ENCODE peak calls at places on chromosomes 13 and 19, in six cellular contexts. F is pancreas; A is NT2/D1; V is CD8-positive, alpha-beta T cell; C is HAP-1; E is tibial nerve. X is an unnamed sample.
A peak's percentile ranks its signal among the peaks of the same experiment; 100 is the strongest.

GRCh38 chr13:50366488-50367174 is 351.4 kb downstream of the KCNRG start:
- DNase-seq in F (no peak), A (no peak), V (no peak), C (no peak), E (no peak), X (no peak)

GRCh38 chr13:86193281-86193680 is 394.1 kb upstream of the SLITRK6 start:
- DNase-seq in F (no peak), A (no peak), V (no peak), C (peak; percentile 10), E (no peak), X (no peak)

GRCh38 chr19:4140237-4140711 is 13.2 kb upstream of the CREB3L3 start:
- DNase-seq in F (peak; percentile 34), A (peak; percentile 77), V (no peak), C (peak; percentile 76), E (no peak), X (no peak)

GRCh38 chr13:95182570-95183285 is 118.5 kb downstream of the ABCC4 start:
- DNase-seq in F (no peak), A (no peak), V (no peak), C (no peak), E (no peak), X (no peak)

GRCh38 chr19:43749152-43749551 is 5.6 kb downstream of the SMG9 start:
- DNase-seq in F (no peak), A (no peak), V (no peak), C (no peak), E (no peak), X (no peak)

GRCh38 chr13:111336666-111337065 is 16.2 kb downstream of the TEX29 start:
- DNase-seq in F (no peak), A (no peak), V (no peak), C (peak; percentile 1), E (no peak), X (no peak)

GRCh38 chr13:51714663-51715168 is 89.2 kb downstream of the DHRS12 start:
- DNase-seq in F (no peak), A (no peak), V (no peak), C (no peak), E (no peak), X (no peak)

GRCh38 chr13:42758515-42758914 is 22.9 kb upstream of the FAM216B start:
- DNase-seq in F (no peak), A (no peak), V (no peak), C (no peak), E (no peak), X (no peak)

GRCh38 chr13:20272104-20272503 is 40.0 kb upstream of the GJB6 start:
- DNase-seq in F (no peak), A (no peak), V (no peak), C (no peak), E (no peak), X (no peak)

GRCh38 chr13:97261254-97262015 is 39.3 kb downstream of the MBNL2 start:
- DNase-seq in F (no peak), A (no peak), V (no peak), C (no peak), E (no peak), X (no peak)

GRCh38 chr19:16325671-16326400 is 1.2 kb downstream of the KLF2 start:
- DNase-seq in F (no peak), A (no peak), V (peak; percentile 62), C (peak; percentile 30), E (no peak), X (peak; percentile 83)

GRCh38 chr13:41942462-41943094 is 18.3 kb downstream of the VWA8 start:
- DNase-seq in F (no peak), A (peak; percentile 13), V (no peak), C (peak; percentile 34), E (no peak), X (no peak)

GRCh38 chr13:27336005-27336673 is 65.5 kb downstream of the RASL11A start:
- DNase-seq in F (no peak), A (no peak), V (no peak), C (no peak), E (no peak), X (no peak)

GRCh38 chr19:50344661-50345318 is 15.6 kb upstream of the KCNC3 start:
- DNase-seq in F (no peak), A (no peak), V (no peak), C (no peak), E (no peak), X (no peak)

GRCh38 chr13:106133025-106133424 is 402.4 kb downstream of the EFNB2 start:
- DNase-seq in F (no peak), A (no peak), V (no peak), C (no peak), E (no peak), X (no peak)

GRCh38 chr19:44532819-44533218 is 3.3 kb upstream of the CEACAM20 start:
- DNase-seq in F (no peak), A (no peak), V (no peak), C (no peak), E (no peak), X (no peak)

GRCh38 chr19:17615889-17616685 is 60.6 kb downstream of the COLGALT1 start:
- DNase-seq in F (no peak), A (no peak), V (no peak), C (peak; percentile 42), E (no peak), X (no peak)

GRCh38 chr13:48976677-48977625 is 1.2 kb downstream of the FNDC3A start:
- DNase-seq in F (no peak), A (no peak), V (no peak), C (no peak), E (peak; percentile 38), X (peak; percentile 80)

GRCh38 chr13:23455401-23456185 is 22.1 kb upstream of the SACS start:
- DNase-seq in F (no peak), A (no peak), V (no peak), C (no peak), E (no peak), X (no peak)

GRCh38 chr13:104414771-104415170 is 1348.6 kb upstream of the SLC10A2 start:
- DNase-seq in F (no peak), A (no peak), V (no peak), C (no peak), E (no peak), X (no peak)

GRCh38 chr19:31102674-31103073 is 246.6 kb downstream of the TSHZ3 start:
- DNase-seq in F (no peak), A (no peak), V (no peak), C (no peak), E (no peak), X (no peak)

GRCh38 chr13:63449549-63449948 is 2033.9 kb upstream of the PCDH20 start:
- DNase-seq in F (no peak), A (no peak), V (no peak), C (no peak), E (no peak), X (no peak)

GRCh38 chr13:31878955-31879354 is 139.6 kb downstream of the RXFP2 start:
- DNase-seq in F (no peak), A (no peak), V (no peak), C (no peak), E (no peak), X (no peak)

GRCh38 chr19:45615795-45616708 is 14.0 kb upstream of the GPR4 start:
- DNase-seq in F (peak; percentile 96), A (peak; percentile 93), V (peak; percentile 34), C (peak; percentile 99), E (peak; percentile 81), X (peak; percentile 87)

DNA sequence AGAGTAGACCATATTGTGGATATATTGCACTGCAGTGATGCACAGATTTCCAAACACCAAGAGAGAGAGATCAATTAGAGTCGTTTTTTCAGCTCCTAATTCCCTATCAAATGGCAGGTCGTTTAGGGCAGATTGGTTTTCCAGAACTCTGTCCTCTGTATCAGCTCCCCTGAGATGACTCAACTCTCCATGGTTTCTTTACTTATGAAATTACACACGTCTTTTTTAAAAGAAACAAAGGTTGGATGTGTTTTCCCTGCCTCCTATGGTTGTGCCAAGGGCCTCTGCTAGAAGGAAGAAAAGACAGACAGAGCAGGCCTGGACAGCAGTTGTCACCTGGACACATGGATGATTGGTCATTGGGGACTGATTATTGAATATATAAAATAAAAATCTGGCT is 478.1 kb upstream of the NBEA start:
- DNase-seq in F (no peak), A (no peak), V (no peak), C (no peak), E (no peak), X (no peak)
- H3K4me1 ChIP-seq in F (no peaks in the 10 kb centered on the region), A (no peaks in the 10 kb centered on the region), V (no peaks in the 10 kb centered on the region), C (no peaks in the 10 kb centered on the region), E (no peaks in the 10 kb centered on the region), X (no peaks in the 10 kb centered on the region)

GRCh38 chr13:44848956-44849748 is 140.1 kb downstream of the NUFIP1 start:
- DNase-seq in F (no peak), A (no peak), V (no peak), C (no peak), E (peak; percentile 26), X (no peak)

GRCh38 chr13:44843403-44843802 is 145.9 kb downstream of the NUFIP1 start:
- DNase-seq in F (no peak), A (no peak), V (no peak), C (no peak), E (no peak), X (no peak)

GRCh38 chr13:44840131-44840530 is 149.1 kb downstream of the NUFIP1 start:
- DNase-seq in F (no peak), A (no peak), V (no peak), C (no peak), E (no peak), X (no peak)

GRCh38 chr13:44842158-44842557 is 147.1 kb downstream of the NUFIP1 start:
- DNase-seq in F (no peak), A (no peak), V (no peak), C (no peak), E (no peak), X (no peak)

DNA sequence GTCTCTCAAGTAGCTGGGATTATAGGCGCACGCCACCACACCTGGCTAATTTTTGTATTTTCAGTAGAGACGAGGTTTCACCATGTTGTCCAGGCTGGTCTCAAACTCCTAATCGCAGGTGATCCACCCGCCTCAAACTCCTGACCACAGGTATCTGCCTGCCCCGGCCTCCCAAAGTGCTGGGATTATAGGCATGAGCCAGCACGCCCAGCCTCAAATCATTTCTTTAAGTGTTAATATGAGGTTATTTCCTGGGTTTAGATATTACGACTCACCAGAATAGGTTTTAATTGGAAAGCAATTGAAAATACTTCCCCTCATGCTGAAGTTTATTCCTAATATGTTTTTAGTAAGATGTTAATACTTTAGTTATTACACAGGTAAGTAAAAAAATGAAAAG is 144.5 kb downstream of the NUFIP1 start:
- DNase-seq in F (no peak), A (no peak), V (no peak), C (no peak), E (no peak), X (no peak)
- H3K4me1 ChIP-seq in F (peaks cover 15% of the 10 kb centered on the region), A (no peaks in the 10 kb centered on the region), V (no peaks in the 10 kb centered on the region), C (peaks cover 15% of the 10 kb centered on the region), E (no peaks in the 10 kb centered on the region), X (no peaks in the 10 kb centered on the region)

DNA sequence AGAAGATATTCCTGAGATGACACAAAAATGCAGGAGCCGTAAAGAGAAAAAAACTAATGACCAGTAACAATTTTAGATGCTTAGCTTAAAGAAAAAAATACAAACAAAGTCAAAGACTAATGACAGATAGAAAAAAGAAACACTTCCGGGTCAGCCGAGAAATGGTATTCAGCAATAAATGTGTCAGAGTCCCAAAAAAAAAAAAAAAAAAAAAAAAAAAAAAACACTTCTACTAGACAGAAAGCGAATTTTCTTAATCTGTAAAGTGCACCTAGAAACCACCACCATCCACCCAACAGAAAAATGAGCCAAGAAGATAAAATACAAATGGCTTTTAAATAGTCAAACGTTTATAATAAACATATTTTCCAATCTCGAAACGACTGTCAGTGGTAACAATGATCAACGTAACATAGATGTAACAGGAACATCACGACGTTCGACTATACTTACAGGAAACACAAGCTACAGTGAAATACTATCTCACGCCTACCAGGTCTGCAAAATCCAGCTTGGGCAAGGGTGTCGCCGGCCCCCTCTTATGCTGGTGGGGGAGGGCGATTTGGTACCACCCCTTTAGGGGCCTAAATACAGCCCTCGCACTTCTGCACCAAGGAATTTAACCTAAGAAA is 10.6 kb downstream of the ABHD17A start:
- DNase-seq in F (peak; percentile 13), A (no peak), V (no peak), C (peak; percentile 46), E (no peak), X (no peak)
- H3K4me1 ChIP-seq in F (peaks cover 22% of the 10 kb centered on the region), A (peaks cover 17% of the 10 kb centered on the region), V (peaks cover 35% of the 10 kb centered on the region), C (peaks cover 16% of the 10 kb centered on the region), E (peaks cover 5% of the 10 kb centered on the region), X (peaks cover 48% of the 10 kb centered on the region)

GRCh38 chr19:37935341-37935740 is 28.3 kb downstream of the SIPA1L3 start:
- DNase-seq in F (no peak), A (no peak), V (no peak), C (no peak), E (no peak), X (no peak)
- H3K4me1 ChIP-seq in F (peaks cover 7% of the 10 kb centered on the region), A (peaks cover 7% of the 10 kb centered on the region), V (no peaks in the 10 kb centered on the region), C (peaks cover 17% of the 10 kb centered on the region), E (no peaks in the 10 kb centered on the region), X (peaks cover 38% of the 10 kb centered on the region)